ENCODE peak calls at places on chromosomes 13 and 19, in four cellular contexts. G is psoas muscle, W is cardiac muscle cell, F is adrenal gland. C is an unnamed sample.
A peak's percentile ranks its signal among the peaks of the same experiment; 100 is the strongest.

GRCh38 chr13:44191504-44192171 is 182.0 kb upstream of the SERP2 start:
- DNase-seq in G (no peak), W (peak; percentile 86), F (peak; percentile 65), C (peak; percentile 54)

GRCh38 chr13:33642374-33643065 is 175.4 kb upstream of the RFC3 start:
- DNase-seq in G (peak; percentile 75), W (peak; percentile 95), F (peak; percentile 66), C (no peak)

GRCh38 chr13:27125357-27126282 is 46.0 kb downstream of the USP12 start:
- DNase-seq in G (no peak), W (no peak), F (no peak), C (no peak)

GRCh38 chr13:60627071-60627686 is 230.2 kb downstream of the TDRD3 start:
- DNase-seq in G (no peak), W (peak; percentile 48), F (peak; percentile 9), C (no peak)

GRCh38 chr13:28401303-28402056 is 93.4 kb downstream of the FLT1 start:
- DNase-seq in G (no peak), W (peak; percentile 89), F (no peak), C (no peak)

GRCh38 chr19:413756-414420 is 4.9 kb upstream of the C2CD4C start:
- DNase-seq in G (peak; percentile 23), W (no peak), F (no peak), C (no peak)

GRCh38 chr13:38418286-38418685 is 68.6 kb downstream of the UFM1 start:
- DNase-seq in G (no peak), W (no peak), F (no peak), C (no peak)

GRCh38 chr13:42114912-42115311 is 66.5 kb downstream of the DGKH start:
- DNase-seq in G (no peak), W (no peak), F (no peak), C (no peak)

GRCh38 chr19:10679743-10680142 is 21.5 kb upstream of the QTRT1 start:
- DNase-seq in G (no peak), W (no peak), F (no peak), C (no peak)

GRCh38 chr19:56112313-56112709 is 8.8 kb downstream of the ZNF787 start:
- DNase-seq in G (no peak), W (no peak), F (no peak), C (no peak)

GRCh38 chr19:36573948-36574726 is 1.0 kb upstream of the ZNF529 start:
- DNase-seq in G (no peak), W (peak; percentile 35), F (peak; percentile 22), C (no peak)

GRCh38 chr13:93767917-93768422 is 541.4 kb downstream of the GPC6 start:
- DNase-seq in G (no peak), W (no peak), F (no peak), C (no peak)

GRCh38 chr13:103640617-103641016 is 574.4 kb upstream of the SLC10A2 start:
- DNase-seq in G (no peak), W (no peak), F (no peak), C (no peak)

GRCh38 chr13:113970810-113971470 is 2.9 kb downstream of the C13orf46 start:
- DNase-seq in G (peak; percentile 83), W (peak; percentile 70), F (no peak), C (peak; percentile 46)

GRCh38 chr13:21638319-21639282 is 32.3 kb upstream of the FGF9 start:
- DNase-seq in G (no peak), W (peak; percentile 34), F (peak; percentile 14), C (peak; percentile 51)

GRCh38 chr13:86757236-86757978 is 913.8 kb upstream of the SLITRK5 start:
- DNase-seq in G (no peak), W (no peak), F (no peak), C (no peak)

GRCh38 chr19:18894254-18895037 is 1.5 kb downstream of the CERS1 start:
- DNase-seq in G (no peak), W (peak; percentile 67), F (no peak), C (no peak)

GRCh38 chr19:11137542-11138384 is 17.8 kb downstream of the SPC24 start:
- DNase-seq in G (peak; percentile 89), W (peak; percentile 92), F (peak; percentile 87), C (peak; percentile 80)

GRCh38 chr19:14089662-14090508 is 666 bp downstream of the SAMD1 start:
- DNase-seq in G (peak; percentile 74), W (peak; percentile 75), F (peak; percentile 56), C (no peak)

GRCh38 chr13:51679616-51680015 is 95.4 kb downstream of the WDFY2 start:
- DNase-seq in G (no peak), W (no peak), F (no peak), C (no peak)

GRCh38 chr19:3814648-3815047 is 28.5 kb upstream of the MATK start:
- DNase-seq in G (no peak), W (no peak), F (no peak), C (no peak)

GRCh38 chr13:24672141-24673132 is 7.8 kb upstream of the ATP12A start:
- DNase-seq in G (no peak), W (no peak), F (no peak), C (no peak)

GRCh38 chr19:30158893-30159245 is 213.3 kb upstream of the ZNF536 start:
- DNase-seq in G (peak; percentile 11), W (no peak), F (no peak), C (no peak)

GRCh38 chr13:113639661-113640262 is 18.2 kb downstream of the ATP4B start:
- DNase-seq in G (peak; percentile 34), W (no peak), F (no peak), C (no peak)

GRCh38 chr13:113670541-113670940 is 3.5 kb downstream of the GRK1 start:
- DNase-seq in G (peak; percentile 26), W (no peak), F (no peak), C (no peak)

GRCh38 chr13:99982021-99982740 is 597 bp downstream of the ZIC2 start:
- DNase-seq in G (no peak), W (no peak), F (no peak), C (no peak)

GRCh38 chr19:2732883-2733282 is 6.9 kb downstream of the SLC39A3 start:
- DNase-seq in G (peak; percentile 38), W (no peak), F (no peak), C (no peak)

GRCh38 chr19:10566658-10567410 is 1.0 kb upstream of the KRI1 start:
- DNase-seq in G (peak; percentile 63), W (no peak), F (peak; percentile 47), C (peak; percentile 38)

GRCh38 chr19:30227661-30228112 is 144.5 kb upstream of the ZNF536 start:
- DNase-seq in G (peak; percentile 72), W (peak; percentile 71), F (peak; percentile 75), C (peak; percentile 67)

GRCh38 chr13:27034678-27035111 is 136.9 kb downstream of the USP12 start:
- DNase-seq in G (no peak), W (peak; percentile 25), F (no peak), C (no peak)

GRCh38 chr19:33302974-33303790 is 848 bp upstream of the CEBPA start:
- DNase-seq in G (peak; percentile 82), W (peak; percentile 70), F (peak; percentile 51), C (no peak)

GRCh38 chr13:29593605-29594297 is 1.7 kb downstream of the SLC7A1 start:
- DNase-seq in G (no peak), W (no peak), F (no peak), C (no peak)

GRCh38 chr13:105008606-105009005 is 1526.9 kb downstream of the EFNB2 start:
- DNase-seq in G (no peak), W (no peak), F (no peak), C (no peak)

GRCh38 chr19:45972944-45973525 is 630 bp downstream of the NOVA2 start:
- DNase-seq in G (no peak), W (no peak), F (no peak), C (no peak)

GRCh38 chr19:1123381-1123780 is 19.6 kb downstream of the GPX4 start:
- DNase-seq in G (peak; percentile 50), W (no peak), F (no peak), C (no peak)

GRCh38 chr13:53782400-53783030 is 753.9 kb downstream of the OLFM4 start:
- DNase-seq in G (no peak), W (peak; percentile 62), F (peak; percentile 18), C (peak; percentile 17)

GRCh38 chr19:13014101-13014920 is 19.0 kb downstream of the NFIX start:
- DNase-seq in G (peak; percentile 71), W (peak; percentile 60), F (no peak), C (no peak)

GRCh38 chr19:13012690-13013608 is 17.7 kb downstream of the NFIX start:
- DNase-seq in G (peak; percentile 93), W (peak; percentile 66), F (peak; percentile 82), C (peak; percentile 85)

GRCh38 chr19:13012390-13012689 is 17.1 kb downstream of the NFIX start:
- DNase-seq in G (no peak), W (no peak), F (no peak), C (no peak)

GRCh38 chr19:13014921-13015280 is 19.6 kb downstream of the NFIX start:
- DNase-seq in G (no peak), W (no peak), F (no peak), C (no peak)

GRCh38 chr19:13013649-13014048 is 18.4 kb downstream of the NFIX start:
- DNase-seq in G (no peak), W (no peak), F (no peak), C (no peak)
- H3K27ac ChIP-seq in G (peak overlapping the region; percentile 99), W (no peak overlapping the region), F (peak overlapping the region; percentile 46), C (peak overlapping the region; percentile 73)

GRCh38 chr13:20525601-20526544 is at the start of gene CRYL1:
- DNase-seq in G (peak; percentile 88), W (peak; percentile 66), F (peak; percentile 73), C (peak; percentile 80)
- H3K4me3 ChIP-seq in G (peak within 1 kb of the TSS; percentile 83), W (peak within 1 kb of the TSS; percentile 89), F (peak within 1 kb of the TSS; percentile 72), C (peak within 1 kb of the TSS; percentile 98)

GRCh38 chr19:15195987-15196682 is 4.7 kb downstream of the NOTCH3 start:
- DNase-seq in G (no peak), W (peak; percentile 24), F (no peak), C (peak; percentile 90)
- H3K27ac ChIP-seq in G (no peak overlapping the region), W (no peak overlapping the region), F (no peak overlapping the region), C (no peak overlapping the region)

GRCh38 chr19:38265213-38265861 is 964 bp downstream of the SPINT2 start:
- DNase-seq in G (no peak), W (no peak), F (no peak), C (peak; percentile 68)

GRCh38 chr19:38267780-38268430 is 3.5 kb downstream of the SPINT2 start:
- DNase-seq in G (no peak), W (no peak), F (no peak), C (peak; percentile 72)

GRCh38 chr19:38268539-38268938 is 4.2 kb downstream of the SPINT2 start:
- DNase-seq in G (no peak), W (no peak), F (no peak), C (no peak)

GRCh38 chr19:38266070-38266469 is 1.7 kb downstream of the SPINT2 start:
- DNase-seq in G (no peak), W (no peak), F (no peak), C (peak; percentile 39)

GRCh38 chr19:38266981-38267597 is 2.7 kb downstream of the SPINT2 start:
- DNase-seq in G (no peak), W (peak; percentile 55), F (no peak), C (peak; percentile 70)
- H3K4me3 ChIP-seq in G (no peak overlapping the region), W (no peak overlapping the region), F (no peak overlapping the region), C (peak overlapping the region; percentile 74)

C was measured in colonic mucosa.